ENCODE peak calls at places on chromosomes 1 and 21, in nine cellular contexts. G is DMS 273 treated with DMSO at 0.1 percent for 48 hours; H is HTR-8/SVneo; T is activated CD8-positive, alpha-beta T cell treated with anti-CD3 and anti-CD28 coated beads for 36 hours; C is H7; I is lung; D is fibroblast of the conjunctiva; Q is KG1; K is globus pallidus. J is an unnamed sample.

GRCh38 chr1:167447521-167448136 is 70.7 kb downstream of the CD247 start:
- DNase-seq in D (no peak), G (no peak), T (peak), Q (peak), C (no peak), I (no peak), H (no peak), K (no peak), J (no peak)

GRCh38 chr1:85179517-85179916 is 21.3 kb downstream of the SYDE2 start:
- DNase-seq in G (no peak), D (no peak), C (no peak), K (no peak), I (no peak), H (no peak), Q (no peak), T (no peak), J (no peak)

GRCh38 chr1:94792473-94792875 is 27.7 kb upstream of the SLC44A3 start:
- DNase-seq in H (peak), D (no peak), I (no peak), K (no peak), T (no peak), C (no peak), Q (no peak), G (no peak), J (no peak)

GRCh38 chr1:93155335-93155734 is 24.9 kb downstream of the TMED5 start:
- DNase-seq in H (no peak), G (no peak), T (no peak), Q (no peak), C (no peak), D (no peak), K (no peak), I (no peak), J (no peak)

GRCh38 chr1:85850238-85850637 is 142.0 kb upstream of the ZNHIT6 start:
- DNase-seq in Q (no peak), D (peak), K (no peak), G (no peak), T (no peak), C (no peak), H (peak), I (no peak), J (peak)

GRCh38 chr1:44714944-44715571 is 15.9 kb downstream of the RNU5D-1 start:
- DNase-seq in G (peak), Q (peak), T (peak), I (peak), K (peak), H (peak), D (peak), C (peak), J (no peak)

GRCh38 chr1:5734996-5735395 is 257.2 kb downstream of the NPHP4 start:
- DNase-seq in G (no peak), K (no peak), I (no peak), C (no peak), D (no peak), T (no peak), H (no peak), Q (no peak), J (no peak)

GRCh38 chr1:175278729-175279128 is 86.2 kb upstream of the KIAA0040 start:
- DNase-seq in I (no peak), D (no peak), H (no peak), K (no peak), C (no peak), G (no peak), T (no peak), Q (no peak), J (no peak)

GRCh38 chr1:83897516-83897915 is 101.4 kb downstream of the TTLL7 start:
- DNase-seq in Q (no peak), D (no peak), G (no peak), H (no peak), C (no peak), T (no peak), K (no peak), I (no peak), J (no peak)

GRCh38 chr1:209769171-209769904 is 13.5 kb downstream of the TRAF3IP3 start:
- DNase-seq in C (no peak), I (peak), D (peak), K (peak), T (peak), H (peak), Q (peak), G (no peak), J (peak)

GRCh38 chr1:56551691-56552090 is 27.7 kb downstream of the PLPP3 start:
- DNase-seq in Q (no peak), C (no peak), D (no peak), K (peak), G (peak), T (no peak), H (no peak), I (no peak), J (no peak)

GRCh38 chr1:151837197-151837596 is 2.4 kb downstream of the C2CD4D start:
- DNase-seq in K (no peak), Q (no peak), G (no peak), D (no peak), T (peak), C (no peak), H (no peak), I (no peak), J (no peak)

GRCh38 chr1:100584761-100585745 is 47.1 kb downstream of the GPR88 start:
- DNase-seq in H (no peak), G (no peak), T (no peak), I (no peak), D (no peak), C (no peak), K (no peak), Q (no peak), J (peak)

GRCh38 chr1:168421399-168422004 is 122.3 kb downstream of the XCL2 start:
- DNase-seq in D (no peak), G (no peak), Q (no peak), C (no peak), K (no peak), I (no peak), T (no peak), H (no peak), J (no peak)

GRCh38 chr1:180185281-180185680 is 30.6 kb downstream of the QSOX1 start:
- DNase-seq in D (no peak), Q (no peak), T (no peak), H (no peak), K (no peak), I (no peak), C (no peak), G (no peak), J (no peak)

GRCh38 chr1:51842255-51842654 is 36.3 kb downstream of the NRDC start:
- DNase-seq in H (no peak), I (no peak), G (no peak), K (no peak), T (no peak), Q (no peak), C (no peak), D (no peak), J (no peak)

GRCh38 chr1:119475866-119476439 is 31.1 kb upstream of the HSD3B1 start:
- DNase-seq in K (no peak), C (peak), I (peak), G (peak), D (peak), H (peak), Q (no peak), T (peak), J (peak)

GRCh38 chr1:18751425-18751824 is 108.0 kb downstream of the TAS1R2 start:
- DNase-seq in K (no peak), Q (no peak), I (no peak), D (no peak), C (no peak), T (no peak), H (no peak), G (no peak), J (no peak)

GRCh38 chr1:201970334-201971159 is 11.9 kb upstream of the RNPEP start:
- DNase-seq in Q (no peak), T (no peak), H (no peak), C (no peak), I (no peak), K (no peak), G (peak), D (no peak), J (no peak)

GRCh38 chr1:207873055-207873890 is 37.7 kb downstream of the CD34 start:
- DNase-seq in D (no peak), Q (no peak), I (no peak), C (no peak), T (peak), H (no peak), G (no peak), K (no peak), J (no peak)

GRCh38 chr1:241130881-241131280 is 226.1 kb downstream of the RGS7 start:
- DNase-seq in D (no peak), T (no peak), Q (no peak), H (no peak), C (no peak), G (no peak), I (no peak), K (no peak), J (no peak)

GRCh38 chr21:29481641-29482040 is 182.9 kb downstream of the BACH1 start:
- DNase-seq in T (no peak), C (no peak), I (no peak), H (no peak), K (no peak), G (no peak), Q (no peak), D (peak), J (no peak)

GRCh38 chr1:82695443-82695842 is 894.7 kb downstream of the ADGRL2 start:
- DNase-seq in H (no peak), I (no peak), C (no peak), D (no peak), K (no peak), Q (no peak), T (no peak), G (no peak), J (no peak)

GRCh38 chr1:177976596-177976995 is 6.7 kb upstream of the SEC16B start:
- DNase-seq in K (no peak), D (no peak), H (no peak), Q (no peak), G (no peak), I (no peak), C (no peak), T (no peak), J (no peak)

GRCh38 chr1:26520339-26520738 is 9.2 kb upstream of the RPS6KA1 start:
- DNase-seq in H (no peak), Q (no peak), G (no peak), C (no peak), T (no peak), K (no peak), I (no peak), D (no peak), J (no peak)

GRCh38 chr1:198416276-198416675 is 124.2 kb downstream of the ATP6V1G3 start:
- DNase-seq in G (no peak), D (no peak), C (no peak), K (no peak), T (no peak), H (no peak), I (no peak), Q (no peak), J (no peak)

GRCh38 chr1:31531177-31532000 is 44.9 kb upstream of the TINAGL1 start:
- DNase-seq in T (no peak), Q (no peak), I (no peak), K (no peak), G (no peak), H (no peak), C (no peak), D (peak), J (no peak)

GRCh38 chr1:5769760-5770159 is 222.5 kb downstream of the NPHP4 start:
- DNase-seq in D (no peak), Q (no peak), T (no peak), G (no peak), C (peak), K (peak), H (no peak), I (no peak), J (no peak)

GRCh38 chr1:4375812-4376211 is 278.6 kb upstream of the AJAP1 start:
- DNase-seq in T (no peak), K (no peak), C (no peak), I (no peak), Q (no peak), G (no peak), D (no peak), H (peak), J (no peak)

GRCh38 chr21:45430521-45431501 is 25.8 kb downstream of the COL18A1 start:
- DNase-seq in Q (no peak), K (no peak), H (peak), T (no peak), G (no peak), I (no peak), D (no peak), C (peak), J (no peak)

J was measured in smooth muscle cell of the brain vasculature.